ENCODE peak calls at places on chromosome 9, in ten cellular contexts. M, Z, J, T, W, C, B, Y, A and O are unnamed samples.

GRCh38 chr9:113580041-113580953 is 116.8 kb downstream of the RGS3 start:
- DNase-seq in J (peak), T (no peak), W (no peak), A (peak), Y (no peak), M (peak), Z (peak), C (peak), B (peak), O (no peak)

GRCh38 chr9:38733503-38733902 is 13.6 kb upstream of the FAM240B start:
- DNase-seq in Y (no peak), T (no peak), B (no peak), A (no peak), J (no peak), C (no peak), M (no peak), W (no peak), Z (no peak), O (no peak)

GRCh38 chr9:80305136-80305535 is 733.4 kb downstream of the TLE4 start:
- DNase-seq in Z (no peak), J (no peak), T (no peak), A (no peak), B (no peak), Y (no peak), C (no peak), W (no peak), M (no peak), O (no peak)

GRCh38 chr9:105070176-105070575 is 142.2 kb upstream of the ABCA1 start:
- DNase-seq in A (no peak), B (no peak), Z (no peak), W (no peak), J (peak), T (no peak), Y (no peak), M (no peak), C (no peak), O (no peak)

GRCh38 chr9:136437430-136437829 is 2.2 kb downstream of the INPP5E start:
- DNase-seq in C (no peak), B (no peak), J (peak), M (no peak), T (no peak), A (no peak), W (no peak), Z (peak), Y (no peak), O (no peak)

GRCh38 chr9:127519301-127520166 is 68.2 kb downstream of the LRSAM1 start:
- DNase-seq in M (no peak), Z (peak), J (peak), W (no peak), Y (no peak), B (peak), T (no peak), A (no peak), C (no peak), O (peak)

GRCh38 chr9:121564861-121565260 is 65.2 kb upstream of the GGTA1 start:
- DNase-seq in A (no peak), T (no peak), B (no peak), Z (no peak), C (no peak), W (no peak), J (no peak), M (no peak), Y (no peak), O (no peak)

GRCh38 chr9:15738011-15738410 is 185.2 kb downstream of the CCDC171 start:
- DNase-seq in J (peak), Z (peak), B (no peak), Y (no peak), W (no peak), A (no peak), T (no peak), M (no peak), C (no peak), O (no peak)

GRCh38 chr9:472676-473075 is 258.0 kb downstream of the DOCK8 start:
- DNase-seq in B (no peak), M (no peak), J (no peak), W (no peak), C (no peak), Y (no peak), A (no peak), T (no peak), Z (no peak), O (no peak)

GRCh38 chr9:32587901-32588300 is 14.9 kb upstream of the NDUFB6 start:
- DNase-seq in J (no peak), T (no peak), W (no peak), B (no peak), A (no peak), C (no peak), M (no peak), Z (peak), Y (no peak), O (no peak)

GRCh38 chr9:137070906-137071275 is 534 bp upstream of the SAPCD2 start:
- DNase-seq in W (no peak), M (no peak), B (no peak), C (peak), Y (no peak), T (peak), A (no peak), J (no peak), Z (no peak), O (no peak)

GRCh38 chr9:34884732-34885131 is 73.4 kb upstream of the PHF24 start:
- DNase-seq in Z (no peak), C (no peak), T (no peak), M (no peak), W (no peak), J (no peak), Y (no peak), A (no peak), B (no peak), O (no peak)

GRCh38 chr9:128733256-128733655 is 9.3 kb upstream of the ZDHHC12 start:
- DNase-seq in C (peak), W (peak), Z (peak), T (peak), Y (peak), B (peak), A (peak), M (no peak), J (peak), O (peak)

GRCh38 chr9:114902773-114903589 is 27.4 kb downstream of the TNFSF8 start:
- DNase-seq in C (no peak), M (peak), B (no peak), J (peak), T (no peak), W (no peak), Y (no peak), Z (peak), A (no peak), O (peak)

GRCh38 chr9:124658165-124659017 is 112.7 kb downstream of the NR6A1 start:
- DNase-seq in Z (peak), A (peak), C (peak), J (peak), B (peak), Y (peak), W (peak), M (no peak), T (peak), O (peak)

GRCh38 chr9:120383999-120384924 is 195.7 kb downstream of the CDK5RAP2 start:
- DNase-seq in M (no peak), T (no peak), A (peak), C (no peak), J (peak), Z (peak), B (peak), Y (no peak), W (no peak), O (no peak)

GRCh38 chr9:6592791-6593190 is 52.7 kb downstream of the GLDC start:
- DNase-seq in Y (no peak), J (no peak), A (no peak), Z (no peak), M (no peak), B (no peak), T (no peak), C (no peak), W (no peak), O (no peak)

GRCh38 chr9:131545786-131546335 is 538 bp downstream of the PRRT1B start:
- DNase-seq in A (no peak), C (no peak), Z (no peak), B (peak), M (no peak), Y (no peak), J (no peak), W (no peak), T (no peak), O (no peak)

GRCh38 chr9:124611106-124611505 is 103.9 kb upstream of the NR5A1 start:
- DNase-seq in Z (peak), T (no peak), J (no peak), Y (no peak), M (no peak), B (no peak), W (no peak), A (no peak), C (no peak), O (peak)

GRCh38 chr9:33934188-33934878 is 114.4 kb downstream of the UBAP2 start:
- DNase-seq in T (no peak), M (no peak), Y (no peak), J (no peak), W (no peak), Z (no peak), A (no peak), B (no peak), C (no peak), O (no peak)

GRCh38 chr9:123964756-123965155 is 34.8 kb upstream of the DENND1A start:
- DNase-seq in W (no peak), C (no peak), B (no peak), Z (no peak), Y (no peak), M (no peak), T (no peak), A (no peak), J (no peak), O (no peak)

DNA sequence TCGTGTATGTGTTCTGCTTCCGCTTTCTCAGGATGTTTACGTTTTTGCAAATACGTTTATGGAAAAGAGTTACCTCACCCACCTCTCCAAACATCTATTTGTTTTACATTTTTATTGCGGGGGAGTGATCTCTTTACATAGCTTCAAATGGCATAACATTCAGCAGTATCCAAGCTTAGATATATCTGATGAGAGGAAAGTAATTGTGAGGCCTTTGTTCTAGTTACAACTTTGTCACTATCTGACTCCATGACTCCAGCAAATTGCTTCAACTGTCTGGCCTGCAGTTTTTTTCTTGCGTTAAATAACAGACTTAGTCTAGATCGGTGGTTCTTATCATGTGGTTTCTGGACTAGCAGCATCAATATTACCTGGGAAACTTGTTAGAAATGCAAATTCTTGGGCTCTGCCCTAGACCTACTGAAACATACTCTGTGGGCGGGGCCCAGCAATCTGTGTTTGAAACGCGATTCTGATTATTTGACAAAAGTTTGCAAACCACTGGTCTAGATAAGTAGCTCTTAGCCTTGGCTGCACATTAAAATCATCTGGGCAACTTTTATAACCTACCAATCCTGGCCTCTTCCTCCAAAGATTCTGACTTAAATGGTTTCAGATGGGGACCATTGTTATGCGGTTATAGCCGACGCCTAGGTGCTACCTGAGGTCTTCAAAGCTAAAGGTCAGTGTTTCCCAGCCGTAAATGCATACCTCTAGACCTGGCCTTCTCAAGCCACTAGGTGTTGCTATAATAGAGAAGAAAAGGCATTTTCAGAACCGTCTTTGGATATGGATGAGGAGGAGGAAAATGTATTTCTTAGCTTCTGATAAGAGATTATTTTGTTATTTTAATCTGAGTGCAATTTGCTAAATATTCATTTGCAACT is 73.9 kb downstream of the C9orf85 start:
- DNase-seq in J (no peak), C (no peak), W (no peak), M (no peak), Y (peak), A (no peak), T (no peak), Z (no peak), B (peak), O (no peak)
- TF ChIP-seq CTCF in J (no peak), C (no peak), W (peak), M (no peak), Y (no peak), A (no peak), T (no peak), Z (no peak), B (no peak), O (peak)

GRCh38 chr9:87140142-87140541 is 192.8 kb upstream of the GAS1 start:
- DNase-seq in M (no peak), C (no peak), T (no peak), A (no peak), Y (no peak), Z (no peak), W (no peak), J (no peak), B (no peak), O (no peak)
- TF ChIP-seq CTCF in M (no peak), C (no peak), T (no peak), A (no peak), Y (no peak), Z (no peak), W (no peak), J (no peak), B (no peak), O (no peak)

GRCh38 chr9:90901933-90902332 is 100.3 kb downstream of the SYK start:
- DNase-seq in C (no peak), B (no peak), W (no peak), M (no peak), Z (no peak), J (no peak), A (no peak), Y (no peak), T (no peak), O (no peak)

GRCh38 chr9:90903731-90904422 is 102.3 kb downstream of the SYK start:
- DNase-seq in W (no peak), Y (no peak), T (no peak), J (no peak), C (no peak), Z (no peak), B (no peak), A (no peak), M (no peak), O (no peak)

GRCh38 chr9:90899287-90899686 is 97.7 kb downstream of the SYK start:
- DNase-seq in M (no peak), A (no peak), Z (no peak), W (no peak), Y (no peak), J (no peak), C (no peak), T (no peak), B (no peak), O (no peak)

GRCh38 chr9:90898229-90898628 is 96.6 kb downstream of the SYK start:
- DNase-seq in W (no peak), A (no peak), C (no peak), M (no peak), J (peak), Z (no peak), T (no peak), B (no peak), Y (peak), O (peak)

DNA sequence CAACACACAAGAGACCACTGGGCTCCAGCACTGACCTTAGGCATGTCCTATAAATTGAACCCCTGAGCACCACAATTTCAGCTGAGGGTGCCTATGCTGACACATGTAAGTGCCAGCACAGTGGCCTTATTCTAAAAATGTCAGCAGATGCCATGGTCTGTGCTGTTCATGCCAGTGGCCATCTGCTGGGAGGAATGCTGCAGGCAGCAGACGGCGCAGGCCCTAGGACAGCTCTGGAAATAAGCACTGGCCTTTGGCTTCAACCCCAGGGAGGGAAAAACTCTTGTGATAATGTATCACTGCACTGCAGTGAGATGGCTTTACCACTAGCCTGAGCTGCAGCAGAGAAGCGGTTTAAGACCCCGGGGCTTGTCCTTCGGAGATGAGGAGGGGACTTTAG is 98.5 kb downstream of the SYK start:
- DNase-seq in W (no peak), B (no peak), Z (no peak), A (no peak), C (peak), M (no peak), Y (peak), J (no peak), T (no peak), O (peak)
- TF ChIP-seq CTCF in W (no peak), B (no peak), Z (no peak), A (no peak), C (peak), M (no peak), Y (peak), J (peak), T (peak), O (peak)

GRCh38 chr9:93196095-93197055 is 12.4 kb downstream of the WNK2 start:
- DNase-seq in Y (no peak), C (no peak), T (no peak), A (no peak), Z (no peak), B (peak), M (no peak), J (no peak), W (no peak), O (no peak)
- TF ChIP-seq CTCF in Y (no peak), C (no peak), T (no peak), A (no peak), Z (no peak), B (no peak), M (no peak), J (no peak), W (no peak), O (no peak)

GRCh38 chr9:94613003-94613402 is 19.4 kb upstream of the FBP2 start:
- DNase-seq in T (no peak), M (no peak), Z (no peak), W (no peak), J (no peak), A (no peak), B (no peak), C (no peak), Y (no peak), O (no peak)
- TF ChIP-seq CTCF in T (no peak), M (no peak), Z (no peak), W (no peak), J (no peak), A (no peak), B (no peak), C (no peak), Y (peak), O (peak)